ENCODE peak calls at places on chromosome 20, in eight cellular contexts. One of them, this sample, is unnamed.

GRCh38 chr20:50815162-50815989 is 20.5 kb downstream of the BCAS4 start:
- DNase-seq in IMR-90: peak; percentile 92
- DNase-seq in progenitor cell of endocrine pancreas: no peak
- DNase-seq in heart left ventricle: no peak
- DNase-seq in A549: no peak
- DNase-seq in mammary epithelial cell: peak; percentile 59
- DNase-seq in GM12865: peak; percentile 86
- DNase-seq in B cell: peak; percentile 42
- DNase-seq in this sample: no peak

GRCh38 chr20:36487069-36487468 is 54.2 kb upstream of the MYL9 start:
- DNase-seq in IMR-90: no peak
- DNase-seq in progenitor cell of endocrine pancreas: no peak
- DNase-seq in heart left ventricle: no peak
- DNase-seq in A549: no peak
- DNase-seq in mammary epithelial cell: no peak
- DNase-seq in GM12865: no peak
- DNase-seq in B cell: no peak
- DNase-seq in this sample: no peak

GRCh38 chr20:51579137-51579536 is 36.6 kb upstream of the NFATC2 start:
- DNase-seq in IMR-90: peak; percentile 58
- DNase-seq in progenitor cell of endocrine pancreas: no peak
- DNase-seq in heart left ventricle: no peak
- DNase-seq in A549: no peak
- DNase-seq in mammary epithelial cell: no peak
- DNase-seq in GM12865: no peak
- DNase-seq in B cell: no peak
- DNase-seq in this sample: no peak

GRCh38 chr20:341682-342081 is 5.2 kb upstream of the NRSN2 start:
- DNase-seq in IMR-90: peak; percentile 89
- DNase-seq in progenitor cell of endocrine pancreas: no peak
- DNase-seq in heart left ventricle: no peak
- DNase-seq in A549: peak; percentile 95
- DNase-seq in mammary epithelial cell: peak; percentile 94
- DNase-seq in GM12865: no peak
- DNase-seq in B cell: no peak
- DNase-seq in this sample: no peak

GRCh38 chr20:5842465-5842864 is 92.3 kb downstream of the SHLD1 start:
- DNase-seq in IMR-90: no peak
- DNase-seq in progenitor cell of endocrine pancreas: no peak
- DNase-seq in heart left ventricle: no peak
- DNase-seq in A549: no peak
- DNase-seq in mammary epithelial cell: no peak
- DNase-seq in GM12865: no peak
- DNase-seq in B cell: no peak
- DNase-seq in this sample: no peak

GRCh38 chr20:36462440-36463211 is 78.7 kb upstream of the MYL9 start:
- DNase-seq in IMR-90: peak; percentile 60
- DNase-seq in progenitor cell of endocrine pancreas: no peak
- DNase-seq in heart left ventricle: peak; percentile 86
- DNase-seq in A549: no peak
- DNase-seq in mammary epithelial cell: no peak
- DNase-seq in GM12865: peak; percentile 47
- DNase-seq in B cell: peak; percentile 42
- DNase-seq in this sample: peak; percentile 41

GRCh38 chr20:13337090-13337784 is 116.2 kb downstream of the ISM1 start:
- DNase-seq in IMR-90: no peak
- DNase-seq in progenitor cell of endocrine pancreas: no peak
- DNase-seq in heart left ventricle: no peak
- DNase-seq in A549: peak; percentile 69
- DNase-seq in mammary epithelial cell: no peak
- DNase-seq in GM12865: no peak
- DNase-seq in B cell: no peak
- DNase-seq in this sample: no peak

GRCh38 chr20:432208-432607 is 24.1 kb downstream of the RBCK1 start:
- DNase-seq in IMR-90: no peak
- DNase-seq in progenitor cell of endocrine pancreas: no peak
- DNase-seq in heart left ventricle: no peak
- DNase-seq in A549: no peak
- DNase-seq in mammary epithelial cell: no peak
- DNase-seq in GM12865: no peak
- DNase-seq in B cell: no peak
- DNase-seq in this sample: no peak

GRCh38 chr20:53609501-53610445 is 16.1 kb upstream of the ZNF217 start:
- DNase-seq in IMR-90: peak; percentile 63
- DNase-seq in progenitor cell of endocrine pancreas: no peak
- DNase-seq in heart left ventricle: peak; percentile 26
- DNase-seq in A549: peak; percentile 88
- DNase-seq in mammary epithelial cell: no peak
- DNase-seq in GM12865: peak; percentile 77
- DNase-seq in B cell: peak; percentile 50
- DNase-seq in this sample: peak; percentile 24

GRCh38 chr20:32130352-32130751 is 20.8 kb downstream of the TM9SF4 start:
- DNase-seq in IMR-90: no peak
- DNase-seq in progenitor cell of endocrine pancreas: no peak
- DNase-seq in heart left ventricle: no peak
- DNase-seq in A549: no peak
- DNase-seq in mammary epithelial cell: no peak
- DNase-seq in GM12865: no peak
- DNase-seq in B cell: no peak
- DNase-seq in this sample: no peak

GRCh38 chr20:24778585-24779031 is 170.5 kb upstream of the CST7 start:
- DNase-seq in IMR-90: no peak
- DNase-seq in progenitor cell of endocrine pancreas: no peak
- DNase-seq in heart left ventricle: no peak
- DNase-seq in A549: no peak
- DNase-seq in mammary epithelial cell: no peak
- DNase-seq in GM12865: no peak
- DNase-seq in B cell: no peak
- DNase-seq in this sample: no peak

GRCh38 chr20:55469074-55469473 is 536.2 kb downstream of the CBLN4 start:
- DNase-seq in IMR-90: no peak
- DNase-seq in progenitor cell of endocrine pancreas: no peak
- DNase-seq in heart left ventricle: no peak
- DNase-seq in A549: no peak
- DNase-seq in mammary epithelial cell: no peak
- DNase-seq in GM12865: no peak
- DNase-seq in B cell: no peak
- DNase-seq in this sample: no peak

GRCh38 chr20:37991506-37992302 is 41.6 kb downstream of the TTI1 start:
- DNase-seq in IMR-90: no peak
- DNase-seq in progenitor cell of endocrine pancreas: no peak
- DNase-seq in heart left ventricle: no peak
- DNase-seq in A549: no peak
- DNase-seq in mammary epithelial cell: no peak
- DNase-seq in GM12865: peak; percentile 12
- DNase-seq in B cell: no peak
- DNase-seq in this sample: no peak

GRCh38 chr20:38874460-38875169 is 51.6 kb upstream of the FAM83D start:
- DNase-seq in IMR-90: no peak
- DNase-seq in progenitor cell of endocrine pancreas: no peak
- DNase-seq in heart left ventricle: no peak
- DNase-seq in A549: no peak
- DNase-seq in mammary epithelial cell: no peak
- DNase-seq in GM12865: peak; percentile 72
- DNase-seq in B cell: peak; percentile 40
- DNase-seq in this sample: no peak

GRCh38 chr20:36391456-36391855 is 85.3 kb downstream of the DLGAP4 start:
- DNase-seq in IMR-90: no peak
- DNase-seq in progenitor cell of endocrine pancreas: no peak
- DNase-seq in heart left ventricle: no peak
- DNase-seq in A549: no peak
- DNase-seq in mammary epithelial cell: no peak
- DNase-seq in GM12865: no peak
- DNase-seq in B cell: no peak
- DNase-seq in this sample: no peak

GRCh38 chr20:36585410-36586125 is 12.2 kb downstream of the TGIF2 start:
- DNase-seq in IMR-90: peak; percentile 20
- DNase-seq in progenitor cell of endocrine pancreas: no peak
- DNase-seq in heart left ventricle: no peak
- DNase-seq in A549: no peak
- DNase-seq in mammary epithelial cell: peak; percentile 95
- DNase-seq in GM12865: no peak
- DNase-seq in B cell: no peak
- DNase-seq in this sample: no peak

GRCh38 chr20:63137851-63138415 is 78.0 kb downstream of the YTHDF1 start:
- DNase-seq in IMR-90: no peak
- DNase-seq in progenitor cell of endocrine pancreas: no peak
- DNase-seq in heart left ventricle: no peak
- DNase-seq in A549: no peak
- DNase-seq in mammary epithelial cell: no peak
- DNase-seq in GM12865: no peak
- DNase-seq in B cell: no peak
- DNase-seq in this sample: peak; percentile 3

GRCh38 chr20:50744143-50744792 is 12.9 kb downstream of the PARD6B start:
- DNase-seq in IMR-90: peak; percentile 88
- DNase-seq in progenitor cell of endocrine pancreas: no peak
- DNase-seq in heart left ventricle: peak; percentile 53
- DNase-seq in A549: peak; percentile 92
- DNase-seq in mammary epithelial cell: peak; percentile 89
- DNase-seq in GM12865: no peak
- DNase-seq in B cell: no peak
- DNase-seq in this sample: no peak

GRCh38 chr20:24915440-24915839 is 33.6 kb upstream of the CST7 start:
- DNase-seq in IMR-90: no peak
- DNase-seq in progenitor cell of endocrine pancreas: no peak
- DNase-seq in heart left ventricle: no peak
- DNase-seq in A549: no peak
- DNase-seq in mammary epithelial cell: no peak
- DNase-seq in GM12865: no peak
- DNase-seq in B cell: no peak
- DNase-seq in this sample: no peak

GRCh38 chr20:61046721-61047351 is 205.2 kb upstream of the CDH4 start:
- DNase-seq in IMR-90: no peak
- DNase-seq in progenitor cell of endocrine pancreas: no peak
- DNase-seq in heart left ventricle: no peak
- DNase-seq in A549: no peak
- DNase-seq in mammary epithelial cell: no peak
- DNase-seq in GM12865: no peak
- DNase-seq in B cell: no peak
- DNase-seq in this sample: no peak

GRCh38 chr20:31560094-31560899 is 44.8 kb upstream of the ID1 start:
- DNase-seq in IMR-90: peak; percentile 86
- DNase-seq in progenitor cell of endocrine pancreas: peak; percentile 67
- DNase-seq in heart left ventricle: peak; percentile 60
- DNase-seq in A549: peak; percentile 94
- DNase-seq in mammary epithelial cell: peak; percentile 76
- DNase-seq in GM12865: peak; percentile 73
- DNase-seq in B cell: peak; percentile 78
- DNase-seq in this sample: peak; percentile 94

GRCh38 chr20:44396369-44396768 is 40.9 kb downstream of the HNF4A start:
- DNase-seq in IMR-90: no peak
- DNase-seq in progenitor cell of endocrine pancreas: no peak
- DNase-seq in heart left ventricle: no peak
- DNase-seq in A549: no peak
- DNase-seq in mammary epithelial cell: no peak
- DNase-seq in GM12865: no peak
- DNase-seq in B cell: no peak
- DNase-seq in this sample: no peak

GRCh38 chr20:47141941-47142781 is 214.3 kb downstream of the ZMYND8 start:
- DNase-seq in IMR-90: no peak
- DNase-seq in progenitor cell of endocrine pancreas: no peak
- DNase-seq in heart left ventricle: no peak
- DNase-seq in A549: no peak
- DNase-seq in mammary epithelial cell: peak; percentile 11
- DNase-seq in GM12865: no peak
- DNase-seq in B cell: no peak
- DNase-seq in this sample: no peak

GRCh38 chr20:17966432-17967312 is 1.9 kb downstream of the SNX5 start:
- DNase-seq in IMR-90: peak; percentile 42
- DNase-seq in progenitor cell of endocrine pancreas: no peak
- DNase-seq in heart left ventricle: no peak
- DNase-seq in A549: peak; percentile 47
- DNase-seq in mammary epithelial cell: peak; percentile 36
- DNase-seq in GM12865: peak; percentile 72
- DNase-seq in B cell: peak; percentile 45
- DNase-seq in this sample: no peak
- TF ChIP-seq CTCF in IMR-90: peak; percentile 27
- TF ChIP-seq CTCF in progenitor cell of endocrine pancreas: peak; percentile 37
- TF ChIP-seq CTCF in heart left ventricle: peak; percentile 12
- TF ChIP-seq CTCF in A549: no peak
- TF ChIP-seq CTCF in mammary epithelial cell: peak; percentile 36
- TF ChIP-seq CTCF in GM12865: no peak
- TF ChIP-seq CTCF in B cell: peak; percentile 30
- TF ChIP-seq CTCF in this sample: no peak

GRCh38 chr20:17617868-17618672 is 48.2 kb downstream of the DSTN start:
- DNase-seq in IMR-90: no peak
- DNase-seq in progenitor cell of endocrine pancreas: no peak
- DNase-seq in heart left ventricle: peak; percentile 15
- DNase-seq in A549: no peak
- DNase-seq in mammary epithelial cell: no peak
- DNase-seq in GM12865: no peak
- DNase-seq in B cell: no peak
- DNase-seq in this sample: no peak
- TF ChIP-seq CTCF in IMR-90: no peak
- TF ChIP-seq CTCF in progenitor cell of endocrine pancreas: no peak
- TF ChIP-seq CTCF in heart left ventricle: no peak
- TF ChIP-seq CTCF in A549: no peak
- TF ChIP-seq CTCF in mammary epithelial cell: no peak
- TF ChIP-seq CTCF in GM12865: no peak
- TF ChIP-seq CTCF in B cell: peak; percentile 25
- TF ChIP-seq CTCF in this sample: no peak

GRCh38 chr20:59817846-59818245 is 115.6 kb downstream of the SYCP2 start:
- DNase-seq in IMR-90: no peak
- DNase-seq in progenitor cell of endocrine pancreas: no peak
- DNase-seq in heart left ventricle: no peak
- DNase-seq in A549: no peak
- DNase-seq in mammary epithelial cell: no peak
- DNase-seq in GM12865: no peak
- DNase-seq in B cell: no peak
- DNase-seq in this sample: no peak
- TF ChIP-seq CTCF in IMR-90: no peak
- TF ChIP-seq CTCF in progenitor cell of endocrine pancreas: no peak
- TF ChIP-seq CTCF in heart left ventricle: no peak
- TF ChIP-seq CTCF in A549: no peak
- TF ChIP-seq CTCF in mammary epithelial cell: no peak
- TF ChIP-seq CTCF in GM12865: no peak
- TF ChIP-seq CTCF in B cell: no peak
- TF ChIP-seq CTCF in this sample: no peak

GRCh38 chr20:11676618-11677289 is 240.9 kb upstream of the BTBD3 start:
- DNase-seq in IMR-90: peak; percentile 42
- DNase-seq in progenitor cell of endocrine pancreas: peak; percentile 48
- DNase-seq in heart left ventricle: peak; percentile 34
- DNase-seq in A549: peak; percentile 65
- DNase-seq in mammary epithelial cell: peak; percentile 27
- DNase-seq in GM12865: peak; percentile 12
- DNase-seq in B cell: peak; percentile 11
- DNase-seq in this sample: peak; percentile 86
- TF ChIP-seq CTCF in IMR-90: peak; percentile 91
- TF ChIP-seq CTCF in progenitor cell of endocrine pancreas: peak; percentile 87
- TF ChIP-seq CTCF in heart left ventricle: peak; percentile 92
- TF ChIP-seq CTCF in A549: peak; percentile 77
- TF ChIP-seq CTCF in mammary epithelial cell: peak; percentile 94
- TF ChIP-seq CTCF in GM12865: peak; percentile 40
- TF ChIP-seq CTCF in B cell: no peak
- TF ChIP-seq CTCF in this sample: peak; percentile 84

GRCh38 chr20:17889226-17889625 is 79.4 kb downstream of the SNX5 start:
- DNase-seq in IMR-90: no peak
- DNase-seq in progenitor cell of endocrine pancreas: no peak
- DNase-seq in heart left ventricle: no peak
- DNase-seq in A549: peak; percentile 35
- DNase-seq in mammary epithelial cell: no peak
- DNase-seq in GM12865: peak; percentile 23
- DNase-seq in B cell: no peak
- DNase-seq in this sample: no peak
- TF ChIP-seq CTCF in IMR-90: no peak
- TF ChIP-seq CTCF in progenitor cell of endocrine pancreas: no peak
- TF ChIP-seq CTCF in heart left ventricle: no peak
- TF ChIP-seq CTCF in A549: no peak
- TF ChIP-seq CTCF in mammary epithelial cell: no peak
- TF ChIP-seq CTCF in GM12865: peak; percentile 8
- TF ChIP-seq CTCF in B cell: no peak
- TF ChIP-seq CTCF in this sample: no peak